ENCODE peak calls at places on chromosomes 1 and 21, in ten cellular contexts. W, Z, T, Y, A, C, R, D, P and V are unnamed samples. For H3K9me2, the result is how much of the 10 kb centered on the place peaks cover.

GRCh38 chr1:211386931-211387330 is 60.3 kb downstream of the TRAF5 start:
- DNase-seq in W (no peak), Z (no peak), T (no peak), Y (no peak), A (no peak), C (no peak), R (no peak), D (peak), P (no peak), V (no peak)

GRCh38 chr1:244971524-244972216 is 107.3 kb upstream of the HNRNPU start:
- DNase-seq in W (peak), Z (no peak), T (no peak), Y (no peak), A (peak), C (no peak), R (peak), D (peak), P (no peak), V (peak)

GRCh38 chr1:103371234-103371633 is 154.3 kb upstream of the RNPC3 start:
- DNase-seq in W (no peak), Z (no peak), T (no peak), Y (no peak), A (no peak), C (no peak), R (peak), D (peak), P (no peak), V (no peak)

GRCh38 chr1:100494393-100495084 is 43.4 kb upstream of the GPR88 start:
- DNase-seq in W (no peak), Z (no peak), T (peak), Y (no peak), A (no peak), C (no peak), R (no peak), D (peak), P (no peak), V (no peak)

GRCh38 chr1:212700892-212701819 is 1.5 kb upstream of the BATF3 start:
- DNase-seq in W (peak), Z (peak), T (peak), Y (no peak), A (no peak), C (peak), R (peak), D (peak), P (no peak), V (peak)

GRCh38 chr21:25421327-25422028 is 185.8 kb downstream of the MRPL39 start:
- DNase-seq in W (peak), Z (no peak), T (peak), Y (no peak), A (peak), C (peak), R (peak), D (peak), P (no peak), V (peak)

GRCh38 chr1:233006582-233006981 is 56.2 kb downstream of the NTPCR start:
- DNase-seq in W (no peak), Z (peak), T (no peak), Y (no peak), A (no peak), C (no peak), R (no peak), D (no peak), P (no peak), V (no peak)

GRCh38 chr1:9317591-9318331 is 25.1 kb downstream of the SPSB1 start:
- DNase-seq in W (no peak), Z (no peak), T (peak), Y (peak), A (no peak), C (peak), R (peak), D (peak), P (no peak), V (no peak)

GRCh38 chr1:40030528-40031135 is 9.9 kb upstream of the CAP1 start:
- DNase-seq in W (no peak), Z (no peak), T (peak), Y (peak), A (no peak), C (peak), R (peak), D (peak), P (no peak), V (no peak)

GRCh38 chr1:54137532-54138061 is 15.2 kb downstream of the CDCP2 start:
- DNase-seq in W (no peak), Z (peak), T (peak), Y (no peak), A (no peak), C (no peak), R (no peak), D (peak), P (no peak), V (no peak)

GRCh38 chr1:229155472-229155871 is 115.4 kb upstream of the RAB4A start:
- DNase-seq in W (no peak), Z (no peak), T (no peak), Y (no peak), A (no peak), C (peak), R (no peak), D (no peak), P (no peak), V (no peak)

GRCh38 chr1:52393174-52393573 is 11.0 kb downstream of the ORC1 start:
- DNase-seq in W (no peak), Z (no peak), T (no peak), Y (no peak), A (no peak), C (no peak), R (no peak), D (peak), P (no peak), V (no peak)

GRCh38 chr21:15730484-15731242 is 881 bp downstream of the USP25 start:
- DNase-seq in W (peak), Z (no peak), T (peak), Y (peak), A (peak), C (no peak), R (peak), D (peak), P (no peak), V (peak)

GRCh38 chr21:36783612-36784383 is 84.9 kb downstream of the SIM2 start:
- DNase-seq in W (no peak), Z (no peak), T (peak), Y (peak), A (no peak), C (no peak), R (peak), D (peak), P (peak), V (no peak)

GRCh38 chr21:36784942-36785341 is 86.0 kb downstream of the SIM2 start:
- DNase-seq in W (no peak), Z (no peak), T (no peak), Y (peak), A (no peak), C (no peak), R (no peak), D (no peak), P (no peak), V (no peak)

GRCh38 chr21:36785615-36786014 is 86.7 kb downstream of the SIM2 start:
- DNase-seq in W (no peak), Z (no peak), T (no peak), Y (no peak), A (no peak), C (no peak), R (no peak), D (no peak), P (no peak), V (no peak)

GRCh38 chr21:36776981-36777617 is 78.2 kb downstream of the SIM2 start:
- DNase-seq in W (no peak), Z (no peak), T (no peak), Y (no peak), A (no peak), C (no peak), R (no peak), D (no peak), P (no peak), V (no peak)

GRCh38 chr21:36780861-36781260 is 81.9 kb downstream of the SIM2 start:
- DNase-seq in W (no peak), Z (no peak), T (peak), Y (no peak), A (no peak), C (no peak), R (no peak), D (no peak), P (no peak), V (no peak)
- H3K9me2 ChIP-seq in W (under half), Z (under half), T (under half), Y (under half), A (under half), C (under half), R (under half), D (under half), P (under half), V (under half)

GRCh38 chr1:64537942-64538341 is 68.0 kb downstream of the CACHD1 start:
- DNase-seq in W (no peak), Z (peak), T (no peak), Y (no peak), A (no peak), C (no peak), R (no peak), D (no peak), P (no peak), V (no peak)
- H3K9me2 ChIP-seq in W (under half), Z (under half), T (under half), Y (under half), A (under half), C (under half), R (under half), D (under half), P (under half), V (under half)

DNA sequence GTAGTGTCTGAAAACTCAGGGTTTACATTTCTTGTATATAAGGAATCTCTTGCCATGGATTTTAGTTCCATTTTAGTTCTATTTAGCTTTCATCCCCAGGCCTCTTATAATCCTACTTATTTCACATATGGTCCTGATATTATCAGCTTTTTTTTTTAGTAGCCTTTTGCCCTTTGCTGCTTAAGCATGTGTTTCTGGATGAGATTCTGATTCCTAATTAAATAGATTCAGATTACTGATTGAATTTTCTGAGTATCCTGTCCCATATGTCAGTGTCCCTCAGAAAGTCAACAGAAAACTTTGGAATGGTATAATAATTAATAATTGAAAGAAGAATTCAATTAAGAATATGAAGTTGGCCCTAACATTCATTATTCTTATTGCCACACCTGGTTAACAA is 134.7 kb upstream of the HOOK1 start:
- DNase-seq in W (no peak), Z (peak), T (no peak), Y (no peak), A (no peak), C (no peak), R (no peak), D (no peak), P (no peak), V (no peak)
- H3K9me2 ChIP-seq in W (under half), Z (under half), T (under half), Y (under half), A (under half), C (under half), R (under half), D (under half), P (under half), V (under half)

DNA sequence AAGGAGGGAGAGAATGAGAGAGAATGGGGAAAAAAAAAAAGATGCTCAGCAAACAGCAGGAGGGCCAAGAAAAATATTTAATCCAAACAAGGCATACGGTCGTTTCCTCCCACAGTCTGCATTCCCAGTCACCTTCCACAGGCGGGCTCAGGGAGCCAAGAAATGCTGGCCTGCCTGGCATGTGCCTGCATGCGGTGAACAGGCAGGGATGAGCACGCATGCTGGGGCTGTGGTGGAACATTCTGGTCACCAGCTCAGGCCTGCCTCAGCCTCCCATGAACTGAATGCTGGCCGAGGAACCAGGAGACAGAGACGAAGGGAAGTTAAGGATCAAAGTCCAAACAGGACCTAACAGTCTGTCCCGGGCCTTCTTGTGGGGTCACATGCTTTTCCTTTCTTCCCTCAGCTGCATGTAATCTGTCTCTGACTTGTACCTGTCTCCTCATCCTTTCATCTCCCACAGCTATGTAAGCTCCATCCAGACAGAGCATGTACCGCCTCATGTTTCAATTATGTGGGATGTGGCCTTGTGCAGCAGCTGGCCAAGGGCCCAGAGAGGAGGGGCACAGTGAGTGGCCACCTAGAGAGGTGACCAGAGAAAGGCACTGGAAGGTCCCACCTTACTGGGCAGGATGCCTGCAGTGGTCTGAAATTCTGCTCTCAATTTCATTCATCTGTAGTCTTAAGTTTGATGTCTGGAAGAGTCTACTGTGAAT is 335.1 kb downstream of the ASTN1 start:
- DNase-seq in W (no peak), Z (no peak), T (no peak), Y (no peak), A (no peak), C (no peak), R (peak), D (no peak), P (no peak), V (no peak)
- H3K9me2 ChIP-seq in W (under half), Z (under half), T (under half), Y (under half), A (under half), C (under half), R (under half), D (under half), P (under half), V (under half)

GRCh38 chr1:84412316-84412942 is 14.1 kb downstream of the DNASE2B start:
- DNase-seq in W (no peak), Z (no peak), T (no peak), Y (peak), A (no peak), C (no peak), R (no peak), D (peak), P (no peak), V (no peak)

GRCh38 chr1:84406209-84406917 is 8.1 kb downstream of the DNASE2B start:
- DNase-seq in W (no peak), Z (no peak), T (peak), Y (no peak), A (no peak), C (no peak), R (peak), D (peak), P (peak), V (no peak)

GRCh38 chr1:84407524-84408318 is 9.4 kb downstream of the DNASE2B start:
- DNase-seq in W (no peak), Z (no peak), T (peak), Y (no peak), A (no peak), C (no peak), R (no peak), D (no peak), P (no peak), V (no peak)

GRCh38 chr1:84409888-84410287 is 11.6 kb downstream of the DNASE2B start:
- DNase-seq in W (no peak), Z (no peak), T (peak), Y (no peak), A (no peak), C (no peak), R (no peak), D (no peak), P (no peak), V (no peak)

DNA sequence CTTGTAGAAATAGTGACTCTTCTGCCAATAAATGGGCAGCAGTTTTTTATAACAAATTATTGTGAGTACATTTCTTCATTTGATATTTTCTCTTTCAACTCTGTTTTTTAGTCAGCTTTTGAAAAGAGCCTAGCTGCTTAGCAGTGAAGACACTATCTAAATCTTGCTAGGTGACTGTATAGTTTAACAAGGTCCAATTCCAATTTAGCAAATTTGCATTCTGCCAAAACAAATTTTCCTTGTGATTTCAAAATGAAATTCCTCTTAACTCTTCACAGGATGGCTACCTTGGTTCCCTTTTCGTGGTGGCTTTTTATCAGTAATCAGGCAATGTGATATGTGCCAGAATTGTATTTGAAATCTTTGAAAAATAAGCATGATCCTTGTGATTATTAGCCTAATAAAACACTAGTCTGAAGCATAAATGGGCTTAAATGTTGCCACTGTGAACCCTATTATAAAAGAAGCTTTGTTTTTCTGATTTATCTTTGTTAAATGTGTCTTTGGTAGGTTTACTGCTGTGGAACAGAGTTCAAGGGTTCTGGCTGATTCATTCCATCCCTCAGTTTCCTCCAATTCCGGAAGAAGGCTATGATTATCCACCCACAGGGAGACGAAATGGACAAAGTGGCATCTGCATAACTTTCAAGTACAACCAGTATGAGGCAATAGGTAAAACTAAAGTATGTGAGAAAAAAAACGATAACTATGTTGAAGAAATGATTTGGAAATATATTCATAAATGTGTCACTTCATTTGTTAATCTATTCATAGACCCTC is 12.2 kb downstream of the DNASE2B start:
- DNase-seq in W (no peak), Z (no peak), T (no peak), Y (no peak), A (no peak), C (no peak), R (no peak), D (no peak), P (no peak), V (no peak)
- H3K9me2 ChIP-seq in W (under half), Z (under half), T (under half), Y (under half), A (under half), C (under half), R (under half), D (under half), P (under half), V (under half)

GRCh38 chr1:156626079-156626438 is 6.8 kb downstream of the HAPLN2 start:
- DNase-seq in W (no peak), Z (no peak), T (no peak), Y (no peak), A (no peak), C (no peak), R (no peak), D (no peak), P (no peak), V (no peak)

GRCh38 chr1:156623946-156624813 is 5.0 kb downstream of the HAPLN2 start:
- DNase-seq in W (peak), Z (peak), T (peak), Y (peak), A (peak), C (no peak), R (peak), D (peak), P (no peak), V (no peak)

GRCh38 chr1:156627313-156627880 is 8.2 kb downstream of the HAPLN2 start:
- DNase-seq in W (peak), Z (peak), T (peak), Y (peak), A (peak), C (no peak), R (peak), D (peak), P (peak), V (peak)

GRCh38 chr1:156624814-156625435 is 5.7 kb downstream of the HAPLN2 start:
- DNase-seq in W (peak), Z (no peak), T (no peak), Y (no peak), A (no peak), C (no peak), R (no peak), D (no peak), P (no peak), V (no peak)

DNA sequence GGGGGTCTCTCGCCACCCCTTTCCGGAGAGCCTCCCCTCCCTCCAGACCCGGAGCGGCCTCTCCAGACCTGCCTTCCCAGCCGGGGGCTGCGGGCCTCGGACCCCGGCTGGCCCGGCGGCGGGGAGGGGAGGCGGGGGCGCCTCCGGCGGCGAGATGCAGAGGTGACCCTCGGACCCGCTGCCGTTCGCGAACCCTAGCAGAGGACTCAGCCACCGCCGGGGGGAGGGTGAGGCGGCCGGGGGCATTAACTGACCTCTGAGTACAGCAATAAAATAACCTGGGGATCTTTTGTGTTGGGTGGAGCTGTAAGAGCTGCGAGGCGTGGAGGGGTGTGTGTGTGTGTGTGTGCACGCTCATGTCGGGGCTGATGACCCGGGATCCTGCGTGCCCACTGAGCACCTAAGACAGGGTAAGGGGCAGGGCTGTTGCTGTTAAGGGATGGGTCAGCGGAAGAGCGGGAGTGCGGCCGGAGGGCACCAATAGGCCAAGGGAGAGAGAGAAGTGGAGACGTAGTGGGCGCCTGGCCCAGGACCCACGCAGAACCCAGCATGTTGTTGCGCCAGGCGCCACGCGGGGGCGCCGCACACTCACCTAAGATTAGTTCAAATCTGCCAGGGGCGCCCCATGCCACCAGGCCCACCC is 6.3 kb downstream of the HAPLN2 start:
- DNase-seq in W (peak), Z (peak), T (peak), Y (peak), A (peak), C (peak), R (peak), D (peak), P (no peak), V (peak)
- H3K9me2 ChIP-seq in W (under half), Z (under half), T (under half), Y (under half), A (under half), C (under half), R (under half), D (under half), P (under half), V (under half)